ENCODE peak calls at places on chromosomes 1 and 21, in eight cellular contexts. D is CD8-positive, alpha-beta memory T cell; F is left ventricle myocardium superior; V is adrenal gland; A is C1 segment of cervical spinal cord; B is mesothelial cell of epicardium; J is endothelial cell; L is osteocyte. P is an unnamed sample.
A peak's percentile ranks its signal among the peaks of the same experiment; 100 is the strongest.

GRCh38 chr1:176073524-176074157 is 133.4 kb downstream of the COP1 start:
- DNase-seq in L (no peak), D (no peak), V (peak; percentile 68), B (no peak), J (peak; percentile 64), A (no peak), F (no peak), P (no peak)

GRCh38 chr21:42515708-42516502 is 2.3 kb downstream of the SLC37A1 start:
- DNase-seq in L (no peak), V (no peak), B (peak; percentile 66), A (no peak), D (no peak), F (no peak), J (no peak), P (peak; percentile 52)

GRCh38 chr1:78171736-78172590 is 126.2 kb downstream of the GIPC2 start:
- DNase-seq in J (no peak), F (no peak), L (no peak), V (no peak), B (no peak), D (no peak), A (no peak), P (no peak)

GRCh38 chr1:15733218-15733725 is 2.8 kb upstream of the SLC25A34 start:
- DNase-seq in V (no peak), D (no peak), A (no peak), F (no peak), L (no peak), J (no peak), B (no peak), P (no peak)

GRCh38 chr1:3625151-3625907 is 514 bp downstream of the TPRG1L start:
- DNase-seq in J (peak; percentile 62), D (no peak), V (peak; percentile 85), L (no peak), B (no peak), F (peak; percentile 37), A (no peak), P (no peak)

GRCh38 chr1:11466416-11466815 is 12.5 kb upstream of the DISP3 start:
- DNase-seq in V (no peak), F (no peak), B (no peak), D (no peak), J (no peak), A (no peak), L (no peak), P (no peak)

GRCh38 chr21:41410361-41410760 is 15.7 kb upstream of the MX1 start:
- DNase-seq in B (no peak), F (no peak), J (no peak), A (no peak), L (no peak), V (no peak), D (no peak), P (no peak)

GRCh38 chr21:15894596-15894995 is 164.8 kb downstream of the USP25 start:
- DNase-seq in B (no peak), F (no peak), D (no peak), A (no peak), J (no peak), L (no peak), V (no peak), P (no peak)

GRCh38 chr1:183845681-183846080 is 40.8 kb downstream of the RGL1 start:
- DNase-seq in F (no peak), L (no peak), A (no peak), J (no peak), D (no peak), V (no peak), B (no peak), P (no peak)

GRCh38 chr1:214683596-214683995 is 80.6 kb downstream of the CENPF start:
- DNase-seq in F (no peak), J (no peak), D (no peak), V (no peak), A (no peak), L (no peak), B (no peak), P (no peak)

GRCh38 chr1:167617100-167617949 is 12.7 kb upstream of the RCSD1 start:
- DNase-seq in J (no peak), A (no peak), L (peak; percentile 40), V (peak; percentile 76), D (no peak), F (peak; percentile 49), B (no peak), P (no peak)

GRCh38 chr1:23424171-23424959 is at the start of gene TCEA3:
- DNase-seq in D (no peak), F (peak; percentile 81), B (peak; percentile 50), J (no peak), A (no peak), L (no peak), V (peak; percentile 84), P (no peak)

GRCh38 chr1:183824295-183824694 is 19.4 kb downstream of the RGL1 start:
- DNase-seq in L (no peak), D (no peak), V (no peak), F (no peak), J (no peak), A (no peak), B (no peak), P (no peak)

GRCh38 chr1:183757061-183757460 is 47.9 kb upstream of the RGL1 start:
- DNase-seq in L (no peak), J (no peak), B (no peak), A (no peak), V (no peak), F (no peak), D (no peak), P (no peak)

GRCh38 chr1:21939650-21940374 is 2.7 kb upstream of the HSPG2 start:
- DNase-seq in V (peak; percentile 96), D (no peak), F (peak; percentile 93), A (no peak), J (no peak), B (peak; percentile 87), L (peak; percentile 93), P (peak; percentile 97)

GRCh38 chr21:45615145-45615711 is 28.3 kb upstream of the PCBP3 start:
- DNase-seq in V (peak; percentile 74), B (no peak), A (no peak), D (peak; percentile 84), F (no peak), L (no peak), J (no peak), P (no peak)

GRCh38 chr1:26733982-26734381 is 38.2 kb downstream of the ARID1A start:
- DNase-seq in A (no peak), D (no peak), F (no peak), J (no peak), B (no peak), L (no peak), V (no peak), P (no peak)